ENCODE peak calls at places on chromosomes 1 and 21, in five cellular contexts. P is GM23338, D is SK-N-SH, V is GM12878, O is HCT116. U is an unnamed sample.

GRCh38 chr1:201320168-201320842 is 37.0 kb downstream of the PKP1 start:
- DNase-seq in P (no peak), D (peak; percentile 77), V (no peak), O (no peak), U (no peak)

GRCh38 chr1:69196071-69196470 is 371.7 kb upstream of the LRRC7 start:
- DNase-seq in P (no peak), D (no peak), V (no peak), O (no peak), U (no peak)

GRCh38 chr1:53460666-53461328 is 1.6 kb downstream of the DMRTB1 start:
- DNase-seq in P (no peak), D (no peak), V (no peak), O (no peak), U (no peak)

GRCh38 chr21:37593015-37593414 is 226.4 kb downstream of the DYRK1A start:
- DNase-seq in P (peak; percentile 87), D (no peak), V (no peak), O (no peak), U (no peak)

GRCh38 chr1:18794561-18794960 is 64.9 kb downstream of the TAS1R2 start:
- DNase-seq in P (peak; percentile 87), D (peak; percentile 74), V (no peak), O (peak; percentile 3), U (no peak)

GRCh38 chr1:82449671-82450070 is 648.9 kb downstream of the ADGRL2 start:
- DNase-seq in P (peak; percentile 1), D (no peak), V (no peak), O (no peak), U (no peak)

GRCh38 chr1:51829058-51829457 is 49.5 kb downstream of the NRDC start:
- DNase-seq in P (no peak), D (no peak), V (no peak), O (no peak), U (no peak)

GRCh38 chr1:46724991-46725735 is 6.2 kb upstream of the EFCAB14 start:
- DNase-seq in P (peak; percentile 91), D (peak; percentile 65), V (peak; percentile 16), O (peak; percentile 75), U (peak; percentile 77)

GRCh38 chr1:221725683-221726330 is 16.1 kb downstream of the DUSP10 start:
- DNase-seq in P (no peak), D (no peak), V (no peak), O (no peak), U (no peak)

GRCh38 chr1:113886417-113887391 is 677 bp downstream of the BCL2L15 start:
- DNase-seq in P (no peak), D (no peak), V (no peak), O (no peak), U (no peak)

GRCh38 chr21:22575165-22575584 is 1577.0 kb downstream of the NCAM2 start:
- DNase-seq in P (peak; percentile 72), D (peak; percentile 71), V (no peak), O (no peak), U (no peak)

GRCh38 chr1:48002142-48002541 is 5.0 kb upstream of the TRABD2B start:
- DNase-seq in P (no peak), D (no peak), V (no peak), O (no peak), U (no peak)

GRCh38 chr1:38253314-38253713 is 206.7 kb upstream of the POU3F1 start:
- DNase-seq in P (no peak), D (no peak), V (no peak), O (no peak), U (no peak)

GRCh38 chr21:38402795-38403194 is 95.5 kb downstream of the ERG start:
- DNase-seq in P (no peak), D (no peak), V (no peak), O (no peak), U (no peak)

GRCh38 chr1:190436615-190437014 is 41.0 kb downstream of the BRINP3 start:
- DNase-seq in P (no peak), D (peak; percentile 19), V (peak; percentile 5), O (peak; percentile 36), U (peak; percentile 28)

GRCh38 chr1:91397605-91398004 is 7.0 kb downstream of the HFM1 start:
- DNase-seq in P (no peak), D (no peak), V (no peak), O (no peak), U (no peak)

GRCh38 chr1:24898152-24898908 is 31.7 kb downstream of the RUNX3 start:
- DNase-seq in P (peak; percentile 80), D (peak; percentile 87), V (no peak), O (peak; percentile 10), U (peak; percentile 25)

GRCh38 chr1:101310484-101310883 is 73.7 kb downstream of the S1PR1 start:
- DNase-seq in P (no peak), D (no peak), V (no peak), O (no peak), U (no peak)

GRCh38 chr1:235127203-235127602 is 1.4 kb downstream of the TOMM20 start:
- DNase-seq in P (no peak), D (no peak), V (no peak), O (no peak), U (no peak)

GRCh38 chr1:235532350-235532749 is 28.1 kb upstream of the B3GALNT2 start:
- DNase-seq in P (no peak), D (no peak), V (no peak), O (peak; percentile 34), U (no peak)

GRCh38 chr1:228980232-228980969 is 245.1 kb downstream of the RHOU start:
- DNase-seq in P (no peak), D (no peak), V (no peak), O (no peak), U (no peak)

GRCh38 chr21:43816611-43817071 is 27.3 kb downstream of the RRP1 start:
- DNase-seq in P (peak; percentile 63), D (no peak), V (no peak), O (no peak), U (no peak)

GRCh38 chr1:46770541-46770940 is 28.3 kb upstream of the CYP4B1 start:
- DNase-seq in P (peak; percentile 17), D (no peak), V (no peak), O (no peak), U (no peak)

GRCh38 chr1:40710581-40711315 is 19.2 kb downstream of the NFYC start:
- DNase-seq in P (peak; percentile 43), D (no peak), V (no peak), O (no peak), U (no peak)

GRCh38 chr1:167668108-167668507 is 38.1 kb downstream of the RCSD1 start:
- DNase-seq in P (no peak), D (no peak), V (peak; percentile 70), O (no peak), U (no peak)

GRCh38 chr21:43864806-43865470 is at the start of gene AGPAT3:
- DNase-seq in P (peak; percentile 51), D (peak; percentile 87), V (no peak), O (no peak), U (no peak)

GRCh38 chr1:74113333-74113732 is 84.6 kb downstream of the LRRIQ3 start:
- DNase-seq in P (no peak), D (no peak), V (no peak), O (no peak), U (no peak)

GRCh38 chr1:246797597-246797996 is 73.4 kb downstream of the SCCPDH start:
- DNase-seq in P (no peak), D (no peak), V (no peak), O (no peak), U (no peak)

DNA sequence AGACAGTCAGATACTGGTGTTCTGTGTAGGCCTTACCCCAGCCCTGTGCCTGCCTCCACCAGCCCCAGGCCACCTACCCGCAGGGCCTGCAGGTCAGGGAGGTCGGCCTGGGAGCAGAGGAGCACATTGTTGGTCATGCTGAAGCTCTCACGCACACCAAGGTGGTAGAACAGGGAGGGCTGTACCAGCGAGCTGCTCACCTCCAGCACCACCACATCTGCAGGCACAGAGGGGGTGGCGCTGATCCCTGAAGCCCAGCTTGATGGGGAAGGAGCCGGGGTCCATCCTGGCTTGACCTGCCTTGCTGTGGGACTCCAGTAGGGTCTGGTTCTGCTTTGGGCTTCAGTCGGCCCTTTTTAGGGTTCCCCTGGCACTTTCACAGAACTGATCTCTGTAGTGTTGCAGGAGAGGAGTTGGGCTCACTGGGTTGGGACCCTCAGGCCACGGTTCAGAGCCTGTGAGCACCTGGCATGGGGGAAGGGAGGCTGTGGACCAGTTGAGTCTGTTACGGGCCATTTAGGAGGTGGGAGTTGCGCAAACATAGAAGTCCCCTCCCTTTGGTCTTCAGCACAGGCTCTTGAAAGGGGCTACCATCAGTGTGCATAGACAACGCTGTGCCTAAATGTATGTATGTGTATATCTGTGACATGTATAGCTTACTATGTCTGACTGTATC is 1.9 kb downstream of the MAP3K6 start:
- DNase-seq in P (no peak), D (no peak), V (no peak), O (no peak), U (no peak)
- H3K4me1 ChIP-seq in P (peaks cover 20% of the 10 kb centered on the region), D (peaks cover 14% of the 10 kb centered on the region), V (peaks cover 16% of the 10 kb centered on the region), O (peaks cover 12% of the 10 kb centered on the region), U (peaks cover 15% of the 10 kb centered on the region)

DNA sequence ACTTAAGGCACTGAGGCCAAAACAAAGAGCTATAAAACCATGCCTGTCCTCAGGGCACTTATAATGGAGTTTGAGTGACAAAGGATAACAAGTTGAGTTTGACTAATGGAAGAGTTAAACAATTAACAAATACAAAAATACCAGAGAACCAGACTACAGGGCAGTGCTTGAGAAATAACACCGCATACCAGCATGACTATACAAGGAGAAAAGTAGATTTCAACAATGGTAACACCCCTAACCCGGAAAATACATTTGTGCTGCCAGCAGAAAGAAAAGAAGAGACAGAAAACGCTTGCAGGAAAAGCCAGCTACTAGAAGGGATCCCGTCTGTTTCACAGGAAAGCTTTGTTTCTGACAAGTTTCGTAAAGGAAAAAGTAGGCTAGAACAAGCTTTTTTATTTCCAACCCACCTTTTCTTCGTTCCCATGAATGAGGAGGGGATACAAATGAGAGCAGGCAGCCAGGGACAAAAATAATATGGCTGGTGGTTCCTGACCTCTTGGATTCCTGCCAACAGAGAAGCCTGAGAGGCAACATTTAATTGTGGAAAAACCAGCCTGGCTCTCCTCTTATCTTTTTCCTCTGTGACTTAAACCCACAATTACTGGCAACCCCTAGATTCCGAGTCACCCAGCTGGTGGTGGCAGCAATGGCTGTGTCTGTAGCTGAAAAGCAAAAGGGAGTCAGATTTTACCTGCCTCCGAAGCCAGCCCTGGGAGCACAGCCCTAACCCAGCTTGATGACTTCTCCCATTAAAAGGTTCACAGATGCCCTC is 56.5 kb downstream of the WLS start:
- DNase-seq in P (no peak), D (peak; percentile 68), V (no peak), O (no peak), U (no peak)
- TF ChIP-seq POLR2AphosphoS5 in P (no peak), D (no peak), V (no peak), O (no peak), U (no peak)

DNA sequence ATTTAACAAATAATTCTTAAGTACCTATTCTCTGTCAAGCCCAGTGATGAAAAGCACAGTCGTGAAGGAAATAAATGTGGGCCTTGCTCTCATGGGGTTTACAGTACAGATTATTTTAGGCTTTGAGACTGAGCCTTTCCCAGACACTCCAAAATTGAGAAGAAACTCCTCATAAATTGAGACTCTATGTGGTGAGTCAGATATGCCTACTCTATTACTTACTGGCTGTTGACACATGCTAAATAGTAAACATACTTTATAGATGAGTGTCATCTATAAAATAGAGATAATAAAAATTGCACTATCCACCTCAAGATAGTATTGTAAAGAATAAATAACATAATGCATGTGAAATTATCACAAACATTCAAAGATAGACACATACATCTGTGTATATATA is 377.8 kb upstream of the PRMT6 start:
- DNase-seq in P (no peak), D (no peak), V (no peak), O (no peak), U (no peak)
- TF ChIP-seq REST in P (no peak), D (no peak), V (no peak), O (no peak), U (no peak)

DNA sequence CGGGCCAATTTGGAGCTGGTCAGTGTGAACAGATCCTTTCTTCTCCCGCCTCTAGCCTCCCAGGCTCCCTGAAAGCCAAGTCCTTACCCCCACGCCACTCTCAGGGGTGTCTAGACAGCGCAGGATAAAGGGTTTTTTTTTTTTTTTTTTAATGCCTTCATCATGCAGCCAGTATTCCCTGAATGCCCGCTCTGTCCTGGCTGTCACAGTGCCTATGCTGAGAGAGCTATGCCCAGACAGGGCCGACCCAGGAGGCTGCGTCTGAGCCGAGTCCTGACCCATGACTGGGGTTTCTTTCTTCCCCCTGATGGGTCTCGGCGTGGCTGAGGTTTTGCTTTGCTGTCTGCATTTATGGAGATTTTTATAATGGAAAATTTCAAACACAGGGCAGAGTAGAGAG is 18.3 kb downstream of the SPSB1 start:
- DNase-seq in P (no peak), D (no peak), V (no peak), O (no peak), U (no peak)
- H3K4me1 ChIP-seq in P (no peaks in the 10 kb centered on the region), D (peaks cover 15% of the 10 kb centered on the region), V (peaks cover 11% of the 10 kb centered on the region), O (peaks cover 9% of the 10 kb centered on the region), U (peaks cover 58% of the 10 kb centered on the region)